ENCODE peak calls at places on chromosomes 7 and 10, in four cellular contexts. One of them, this sample, is unnamed.

GRCh38 chr7:102875700-102876192 is 37.1 kb upstream of the LRRC17 start:
- DNase-seq in PC-9: peak; percentile 98
- DNase-seq in thoracic aorta: peak; percentile 28
- DNase-seq in uterus: no peak
- DNase-seq in this sample: no peak

GRCh38 chr7:2409745-2410414 is 6.5 kb downstream of the CHST12 start:
- DNase-seq in PC-9: no peak
- DNase-seq in thoracic aorta: no peak
- DNase-seq in uterus: no peak
- DNase-seq in this sample: no peak

GRCh38 chr7:118080947-118081346 is 103.0 kb upstream of the LSM8 start:
- DNase-seq in PC-9: peak; percentile 34
- DNase-seq in thoracic aorta: no peak
- DNase-seq in uterus: peak; percentile 29
- DNase-seq in this sample: no peak

GRCh38 chr7:26267631-26268166 is 24.0 kb upstream of the SNX10 start:
- DNase-seq in PC-9: no peak
- DNase-seq in thoracic aorta: no peak
- DNase-seq in uterus: no peak
- DNase-seq in this sample: no peak

GRCh38 chr10:17802350-17802749 is 6.8 kb upstream of the MRC1 start:
- DNase-seq in PC-9: no peak
- DNase-seq in thoracic aorta: no peak
- DNase-seq in uterus: no peak
- DNase-seq in this sample: no peak

GRCh38 chr10:80131499-80131901 is 1.0 kb upstream of the PLAC9 start:
- DNase-seq in PC-9: peak; percentile 73
- DNase-seq in thoracic aorta: no peak
- DNase-seq in uterus: no peak
- DNase-seq in this sample: no peak

GRCh38 chr7:134632937-134633540 is 13.6 kb upstream of the BPGM start:
- DNase-seq in PC-9: no peak
- DNase-seq in thoracic aorta: no peak
- DNase-seq in uterus: no peak
- DNase-seq in this sample: peak; percentile 21

GRCh38 chr7:112025556-112025955 is 180.6 kb downstream of the DOCK4 start:
- DNase-seq in PC-9: no peak
- DNase-seq in thoracic aorta: no peak
- DNase-seq in uterus: no peak
- DNase-seq in this sample: no peak

GRCh38 chr7:46152671-46153070 is 231.6 kb upstream of the IGFBP3 start:
- DNase-seq in PC-9: peak; percentile 56
- DNase-seq in thoracic aorta: no peak
- DNase-seq in uterus: no peak
- DNase-seq in this sample: no peak

GRCh38 chr7:28144266-28144665 is 36.3 kb downstream of the JAZF1 start:
- DNase-seq in PC-9: no peak
- DNase-seq in thoracic aorta: no peak
- DNase-seq in uterus: no peak
- DNase-seq in this sample: no peak
- TF ChIP-seq CTCF in PC-9: no peak
- TF ChIP-seq CTCF in thoracic aorta: no peak
- TF ChIP-seq CTCF in uterus: no peak
- TF ChIP-seq CTCF in this sample: no peak

GRCh38 chr10:103836776-103837344 is 18.5 kb downstream of the SH3PXD2A start:
- DNase-seq in PC-9: no peak
- DNase-seq in thoracic aorta: no peak
- DNase-seq in uterus: no peak
- DNase-seq in this sample: no peak
- H3K4me3 ChIP-seq in PC-9: no peak overlapping the region
- H3K4me3 ChIP-seq in thoracic aorta: no peak overlapping the region
- H3K4me3 ChIP-seq in uterus: no peak overlapping the region
- H3K4me3 ChIP-seq in this sample: no peak overlapping the region

DNA sequence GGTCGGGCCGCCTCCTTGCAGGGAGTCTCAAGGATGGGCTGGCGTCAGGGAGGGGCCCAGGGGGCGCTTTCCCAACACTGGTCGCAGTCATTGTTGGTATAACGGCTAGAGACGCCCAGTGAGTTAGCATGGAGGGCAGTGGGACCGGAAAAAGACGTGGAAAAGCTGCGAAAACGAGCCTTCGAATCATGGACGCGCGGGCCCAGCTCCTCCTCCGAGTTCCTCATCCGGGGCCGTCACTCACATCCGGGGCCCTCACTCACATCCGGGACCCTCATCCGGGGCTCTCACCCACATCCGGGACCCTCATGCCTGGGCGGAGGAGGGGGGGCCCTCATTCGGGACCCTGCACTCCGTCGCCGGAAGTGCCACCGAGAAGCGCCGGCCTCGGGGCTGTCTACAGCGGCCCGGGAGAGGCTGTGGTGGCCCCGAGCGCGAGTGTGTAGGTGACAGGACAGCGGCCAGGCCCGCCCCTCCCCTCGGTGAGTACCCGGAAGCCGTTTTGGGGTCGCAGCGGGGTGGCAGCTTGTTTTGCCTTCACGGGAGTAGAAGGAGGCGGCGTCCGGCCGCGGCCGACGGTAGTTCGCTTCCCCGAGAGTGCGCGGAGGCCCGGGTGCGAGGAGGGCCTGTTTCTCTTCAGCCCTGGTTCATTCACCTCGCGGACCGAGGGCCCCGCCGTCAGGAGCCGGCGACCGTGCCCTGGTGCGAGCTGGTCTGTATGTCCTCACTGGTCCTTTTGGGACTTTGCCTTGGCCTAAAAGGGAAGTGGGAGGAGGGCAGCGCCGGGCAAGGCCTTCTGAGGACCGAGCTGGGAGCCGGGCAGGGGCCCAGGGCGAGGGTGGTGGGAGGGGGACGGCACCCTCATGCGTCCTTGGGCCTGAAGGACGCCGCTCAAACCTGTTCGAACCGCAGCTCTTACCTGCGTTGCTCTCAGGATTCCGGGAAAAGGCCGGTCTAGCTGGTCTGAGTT is at the start of gene ZNF655:
- DNase-seq in PC-9: peak; percentile 52
- DNase-seq in thoracic aorta: peak; percentile 80
- DNase-seq in uterus: peak; percentile 93
- DNase-seq in this sample: no peak
- TF ChIP-seq CTCF in PC-9: no peak
- TF ChIP-seq CTCF in thoracic aorta: no peak
- TF ChIP-seq CTCF in uterus: no peak
- TF ChIP-seq CTCF in this sample: no peak

DNA sequence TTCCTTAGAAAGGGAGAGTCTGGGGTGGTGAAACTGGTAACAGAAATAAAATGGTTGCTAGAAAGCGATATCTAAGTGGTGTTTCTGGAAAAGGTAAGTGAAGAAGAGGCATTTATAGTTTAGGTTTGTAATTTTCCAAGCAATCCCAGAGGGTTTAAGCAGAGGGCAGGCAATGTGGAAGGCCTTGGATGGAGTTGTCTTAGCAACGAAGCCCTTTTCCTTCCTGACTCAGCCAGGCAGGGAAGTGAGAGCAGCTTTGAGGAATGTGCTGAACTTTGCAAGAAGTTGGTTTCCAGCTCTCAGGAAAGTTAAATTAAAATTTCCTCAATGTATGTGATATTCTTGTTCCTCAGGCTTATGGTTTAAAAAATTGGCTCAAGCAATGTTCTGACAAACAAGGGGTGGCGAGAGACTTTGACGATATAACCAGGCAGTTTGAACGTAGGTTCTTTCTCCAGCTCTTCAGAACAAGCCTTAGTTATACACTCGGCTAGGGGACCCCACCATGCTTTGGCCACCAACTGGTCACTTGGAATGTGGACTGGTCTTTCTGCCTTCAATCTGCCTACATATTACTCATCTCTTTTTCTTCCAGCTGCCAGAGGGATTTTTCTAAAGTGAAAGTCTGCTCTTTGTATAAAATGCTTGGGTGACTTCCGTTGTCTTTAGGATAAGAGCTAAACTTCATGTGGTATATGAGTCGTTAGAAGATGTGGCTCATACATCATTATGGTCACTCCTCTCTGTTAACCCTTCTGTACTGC is 66.9 kb upstream of the SLC25A13 start:
- DNase-seq in PC-9: no peak
- DNase-seq in thoracic aorta: no peak
- DNase-seq in uterus: peak; percentile 39
- DNase-seq in this sample: no peak
- H3K4me3 ChIP-seq in PC-9: no peak overlapping the region
- H3K4me3 ChIP-seq in thoracic aorta: no peak overlapping the region
- H3K4me3 ChIP-seq in uterus: no peak overlapping the region
- H3K4me3 ChIP-seq in this sample: no peak overlapping the region

GRCh38 chr7:127513311-127513710 is 72.1 kb downstream of the GCC1 start:
- DNase-seq in PC-9: no peak
- DNase-seq in thoracic aorta: no peak
- DNase-seq in uterus: no peak
- DNase-seq in this sample: no peak

GRCh38 chr7:127516320-127516719 is 69.1 kb downstream of the GCC1 start:
- DNase-seq in PC-9: no peak
- DNase-seq in thoracic aorta: no peak
- DNase-seq in uterus: no peak
- DNase-seq in this sample: no peak

GRCh38 chr7:127512587-127512986 is 72.8 kb downstream of the GCC1 start:
- DNase-seq in PC-9: no peak
- DNase-seq in thoracic aorta: no peak
- DNase-seq in uterus: no peak
- DNase-seq in this sample: no peak

DNA sequence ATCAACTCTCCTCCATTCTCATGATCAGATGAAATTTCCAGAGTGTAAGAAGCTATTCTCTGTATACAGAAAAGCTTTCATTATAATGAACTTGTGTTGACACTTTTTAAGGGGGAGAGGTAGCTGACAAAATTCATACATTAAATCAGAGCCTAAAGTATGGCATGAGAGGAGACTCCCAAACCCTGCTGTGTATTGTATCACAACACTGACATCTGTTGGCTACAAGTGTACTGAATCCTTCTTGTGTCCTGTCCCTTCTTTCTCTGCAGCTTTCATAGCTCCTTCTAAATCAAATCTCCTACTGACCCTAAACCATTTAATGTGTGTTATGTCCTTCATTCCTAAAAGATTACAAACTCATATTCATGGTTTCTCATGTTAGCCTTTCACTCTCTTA is 70.9 kb downstream of the GCC1 start:
- DNase-seq in PC-9: peak; percentile 37
- DNase-seq in thoracic aorta: no peak
- DNase-seq in uterus: no peak
- DNase-seq in this sample: peak; percentile 28
- TF ChIP-seq CTCF in PC-9: peak; percentile 42
- TF ChIP-seq CTCF in thoracic aorta: no peak
- TF ChIP-seq CTCF in uterus: no peak
- TF ChIP-seq CTCF in this sample: peak; percentile 88

DNA sequence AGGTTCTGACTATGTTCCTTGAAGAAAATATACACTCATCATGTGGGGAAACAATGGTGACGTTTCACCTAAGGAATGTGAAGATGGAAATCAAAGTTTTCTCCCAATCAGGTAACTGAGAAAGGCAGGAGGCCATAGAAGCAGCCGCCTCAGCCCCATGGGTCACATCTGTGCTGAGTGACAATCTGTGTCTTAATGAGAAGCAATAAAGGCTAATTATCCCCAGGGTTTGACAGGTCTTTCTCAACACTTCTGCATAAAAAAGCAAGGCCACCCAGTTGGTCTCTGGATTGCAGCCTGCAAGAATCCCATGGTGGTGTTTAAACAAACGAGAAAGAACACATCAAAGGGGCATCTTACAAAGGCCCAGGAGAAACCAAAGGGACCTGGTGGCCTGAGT is 91.1 kb upstream of the TNS3 start:
- DNase-seq in PC-9: peak; percentile 76
- DNase-seq in thoracic aorta: no peak
- DNase-seq in uterus: no peak
- DNase-seq in this sample: no peak
- H3K4me3 ChIP-seq in PC-9: no peak overlapping the region
- H3K4me3 ChIP-seq in thoracic aorta: no peak overlapping the region
- H3K4me3 ChIP-seq in uterus: no peak overlapping the region
- H3K4me3 ChIP-seq in this sample: no peak overlapping the region

This sample was measured in LNCaP clone FGC.